ENCODE peak calls at places on chromosome 16, in five cellular contexts. B, W, Y, R and Z are unnamed samples.

GRCh38 chr16:80051040-80051439 is 450.5 kb upstream of the MAF start:
- DNase-seq in B (peak; percentile 13), W (no peak), Y (no peak), R (no peak), Z (no peak)

GRCh38 chr16:50400967-50401348 is 32.2 kb upstream of the BRD7 start:
- DNase-seq in B (no peak), W (no peak), Y (no peak), R (no peak), Z (no peak)

GRCh38 chr16:64428463-64428862 is 693.4 kb downstream of the CDH11 start:
- DNase-seq in B (no peak), W (no peak), Y (no peak), R (no peak), Z (no peak)

GRCh38 chr16:20918486-20919239 is 18.1 kb downstream of the LYRM1 start:
- DNase-seq in B (no peak), W (no peak), Y (no peak), R (no peak), Z (no peak)

GRCh38 chr16:19393226-19394074 is 24.2 kb upstream of the TMC5 start:
- DNase-seq in B (no peak), W (no peak), Y (no peak), R (no peak), Z (no peak)

GRCh38 chr16:25060920-25061319 is 45.8 kb upstream of the ARHGAP17 start:
- DNase-seq in B (no peak), W (peak; percentile 94), Y (no peak), R (no peak), Z (no peak)

GRCh38 chr16:88387941-88388627 is 5.3 kb downstream of the ZNF469 start:
- DNase-seq in B (peak; percentile 32), W (no peak), Y (no peak), R (no peak), Z (no peak)

GRCh38 chr16:24098896-24099295 is 157.2 kb upstream of the CACNG3 start:
- DNase-seq in B (peak; percentile 54), W (no peak), Y (no peak), R (no peak), Z (no peak)

GRCh38 chr16:77739493-77739892 is 17.2 kb downstream of the NUDT7 start:
- DNase-seq in B (no peak), W (no peak), Y (no peak), R (no peak), Z (no peak)

GRCh38 chr16:56279132-56279531 is 87.8 kb downstream of the GNAO1 start:
- DNase-seq in B (no peak), W (peak; percentile 70), Y (no peak), R (no peak), Z (no peak)

GRCh38 chr16:49377196-49377755 is 3.7 kb downstream of the C16orf78 start:
- DNase-seq in B (no peak), W (no peak), Y (no peak), R (no peak), Z (no peak)

GRCh38 chr16:2856061-2856670 is 1.8 kb downstream of the PRSS22 start:
- DNase-seq in B (peak; percentile 68), W (no peak), Y (no peak), R (no peak), Z (peak; percentile 44)

GRCh38 chr16:66475232-66475631 is 48.1 kb downstream of the BEAN1 start:
- DNase-seq in B (no peak), W (no peak), Y (no peak), R (no peak), Z (no peak)

GRCh38 chr16:1333149-1333812 is at the start of gene BAIAP3:
- DNase-seq in B (peak; percentile 77), W (no peak), Y (peak; percentile 44), R (no peak), Z (peak; percentile 77)

GRCh38 chr16:79213214-79213613 is 387.3 kb downstream of the MAF start:
- DNase-seq in B (no peak), W (peak; percentile 67), Y (no peak), R (no peak), Z (no peak)

GRCh38 chr16:84054916-84055315 is 12.3 kb upstream of the SLC38A8 start:
- DNase-seq in B (peak; percentile 48), W (no peak), Y (no peak), R (no peak), Z (peak; percentile 56)

GRCh38 chr16:23145186-23145585 is 4.1 kb downstream of the USP31 start:
- DNase-seq in B (peak; percentile 55), W (no peak), Y (no peak), R (no peak), Z (no peak)

GRCh38 chr16:72657164-72657563 is 390.8 kb downstream of the ZFHX3 start:
- DNase-seq in B (no peak), W (no peak), Y (no peak), R (no peak), Z (no peak)

GRCh38 chr16:72654535-72654934 is 393.4 kb downstream of the ZFHX3 start:
- DNase-seq in B (no peak), W (no peak), Y (no peak), R (no peak), Z (no peak)

GRCh38 chr16:72658888-72659717 is 388.8 kb downstream of the ZFHX3 start:
- DNase-seq in B (no peak), W (no peak), Y (no peak), R (no peak), Z (no peak)

GRCh38 chr16:72657791-72658190 is 390.1 kb downstream of the ZFHX3 start:
- DNase-seq in B (no peak), W (no peak), Y (no peak), R (no peak), Z (no peak)
- TF ChIP-seq CTCF in B (no peak), W (no peak), Y (no peak), R (no peak), Z (no peak)

GRCh38 chr16:48113471-48113870 is 42.3 kb downstream of the ABCC12 start:
- DNase-seq in B (peak; percentile 51), W (no peak), Y (no peak), R (peak; percentile 16), Z (no peak)
- TF ChIP-seq CTCF in B (peak; percentile 45), W (peak; percentile 13), Y (peak; percentile 24), R (peak; percentile 52), Z (no peak)

GRCh38 chr16:70679653-70680494 is 6.0 kb downstream of the MTSS2 start:
- DNase-seq in B (peak; percentile 82), W (no peak), Y (no peak), R (no peak), Z (peak; percentile 73)
- TF ChIP-seq CTCF in B (peak; percentile 10), W (no peak), Y (peak; percentile 64), R (peak; percentile 58), Z (peak; percentile 15)

GRCh38 chr16:68839831-68840230 is 3.5 kb upstream of the TANGO6 start:
- DNase-seq in B (no peak), W (no peak), Y (no peak), R (no peak), Z (no peak)

GRCh38 chr16:68844211-68844564 is 857 bp downstream of the TANGO6 start:
- DNase-seq in B (no peak), W (no peak), Y (no peak), R (no peak), Z (no peak)

GRCh38 chr16:68848786-68849185 is 5.5 kb downstream of the TANGO6 start:
- DNase-seq in B (no peak), W (no peak), Y (no peak), R (no peak), Z (no peak)

DNA sequence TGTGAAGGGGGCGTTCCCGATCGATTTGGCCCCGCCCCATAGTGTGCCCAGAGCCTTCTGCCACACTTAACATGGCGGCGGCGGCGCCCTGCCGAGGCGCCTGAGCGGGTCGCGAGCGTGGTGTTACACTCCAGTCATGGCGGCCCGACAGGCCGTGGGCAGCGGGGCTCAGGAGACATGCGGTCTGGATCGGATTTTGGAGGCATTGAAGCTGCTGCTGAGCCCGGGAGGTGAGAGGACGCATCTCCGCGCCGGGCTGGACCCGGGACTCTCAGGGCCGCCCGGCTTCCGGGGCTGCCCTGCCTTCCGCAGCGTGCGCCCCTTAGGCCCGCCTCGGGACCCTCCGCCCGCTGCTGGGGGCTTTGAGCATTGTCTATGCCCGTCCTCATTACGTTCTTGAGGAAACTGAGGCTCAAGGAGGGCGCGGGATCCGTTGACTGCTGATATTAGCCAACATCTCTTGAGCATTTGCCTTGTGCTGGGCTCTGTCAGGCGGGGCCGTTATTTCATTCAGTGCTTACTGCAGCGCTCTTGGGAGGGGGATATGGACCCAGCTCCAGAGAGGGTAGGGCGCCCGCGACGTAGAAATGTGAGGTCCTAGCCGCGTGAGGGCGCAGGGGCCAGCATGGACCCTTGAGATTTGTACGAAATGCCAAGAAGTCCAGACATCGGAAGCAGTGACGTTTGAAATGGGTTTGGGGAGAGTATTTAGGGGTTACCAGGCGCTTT is at the start of gene TANGO6:
- DNase-seq in B (peak; percentile 96), W (peak; percentile 95), Y (peak; percentile 81), R (peak; percentile 73), Z (peak; percentile 87)
- TF ChIP-seq CTCF in B (peak; percentile 65), W (peak; percentile 60), Y (peak; percentile 54), R (peak; percentile 60), Z (peak; percentile 50)

GRCh38 chr16:57297856-57298255 is 13.4 kb upstream of the PLLP start:
- DNase-seq in B (peak; percentile 65), W (peak; percentile 75), Y (no peak), R (no peak), Z (no peak)

GRCh38 chr16:57301126-57301817 is 16.8 kb upstream of the PLLP start:
- DNase-seq in B (peak; percentile 65), W (no peak), Y (no peak), R (no peak), Z (no peak)

GRCh38 chr16:57299719-57300386 is 15.4 kb upstream of the PLLP start:
- DNase-seq in B (peak; percentile 94), W (peak; percentile 95), Y (peak; percentile 84), R (peak; percentile 79), Z (peak; percentile 87)

GRCh38 chr16:57300387-57301125 is 16.1 kb upstream of the PLLP start:
- DNase-seq in B (peak; percentile 100), W (peak; percentile 98), Y (peak; percentile 99), R (peak; percentile 100), Z (peak; percentile 98)

GRCh38 chr16:57299009-57299718 is 14.7 kb upstream of the PLLP start:
- DNase-seq in B (peak; percentile 79), W (peak; percentile 80), Y (peak; percentile 47), R (no peak), Z (peak; percentile 65)
- TF ChIP-seq CTCF in B (no peak), W (no peak), Y (no peak), R (no peak), Z (no peak)

GRCh38 chr16:12231666-12232065 is 255.1 kb downstream of the SNX29 start:
- DNase-seq in B (no peak), W (no peak), Y (no peak), R (no peak), Z (no peak)
- TF ChIP-seq CTCF in B (no peak), W (no peak), Y (no peak), R (no peak), Z (no peak)

DNA sequence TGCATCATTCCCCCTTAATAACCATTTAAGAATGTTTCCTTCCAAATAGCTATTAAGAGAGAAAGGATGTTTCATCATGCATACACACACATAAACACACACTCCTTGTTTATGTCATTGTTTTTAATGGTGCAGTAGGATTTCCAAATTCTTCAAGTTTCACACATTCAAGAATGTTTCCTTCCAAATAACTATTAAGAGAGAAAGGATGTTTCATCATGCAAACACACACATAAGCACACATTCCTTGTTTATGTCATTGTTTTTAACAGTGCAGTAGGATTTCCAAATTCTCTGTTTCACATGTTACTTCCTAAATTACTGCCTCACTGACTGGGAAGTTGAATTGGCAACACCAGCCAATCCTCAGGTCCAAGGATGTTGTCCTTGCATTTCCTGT is 7.7 kb downstream of the TOX3 start:
- DNase-seq in B (no peak), W (no peak), Y (no peak), R (no peak), Z (no peak)
- TF ChIP-seq CTCF in B (no peak), W (no peak), Y (no peak), R (no peak), Z (no peak)